ENCODE peak calls at places on chromosomes 13 and 19, in six cellular contexts. One of them, this sample, is unnamed.

GRCh38 chr13:110393761-110394160 is 86.7 kb downstream of the COL4A2 start:
- DNase-seq in K562: no peak
- DNase-seq in HepG2: no peak
- DNase-seq in GM12878: no peak
- DNase-seq in SK-N-SH: no peak
- DNase-seq in H1: no peak
- DNase-seq in this sample: no peak

GRCh38 chr13:103009061-103009840 is 57.0 kb downstream of the SLC10A2 start:
- DNase-seq in K562: no peak
- DNase-seq in HepG2: no peak
- DNase-seq in GM12878: no peak
- DNase-seq in SK-N-SH: no peak
- DNase-seq in H1: no peak
- DNase-seq in this sample: no peak

GRCh38 chr19:40611096-40611495 is 9.9 kb downstream of the LTBP4 start:
- DNase-seq in K562: no peak
- DNase-seq in HepG2: no peak
- DNase-seq in GM12878: no peak
- DNase-seq in SK-N-SH: no peak
- DNase-seq in H1: no peak
- DNase-seq in this sample: no peak

GRCh38 chr13:112911285-112911701 is 57.7 kb upstream of the MCF2L start:
- DNase-seq in K562: no peak
- DNase-seq in HepG2: no peak
- DNase-seq in GM12878: no peak
- DNase-seq in SK-N-SH: no peak
- DNase-seq in H1: no peak
- DNase-seq in this sample: no peak

GRCh38 chr13:20411638-20412342 is 113.9 kb downstream of the CRYL1 start:
- DNase-seq in K562: no peak
- DNase-seq in HepG2: no peak
- DNase-seq in GM12878: peak; percentile 75
- DNase-seq in SK-N-SH: no peak
- DNase-seq in H1: no peak
- DNase-seq in this sample: peak; percentile 13

GRCh38 chr13:26406791-26407190 is 150.7 kb upstream of the WASF3 start:
- DNase-seq in K562: no peak
- DNase-seq in HepG2: no peak
- DNase-seq in GM12878: no peak
- DNase-seq in SK-N-SH: no peak
- DNase-seq in H1: no peak
- DNase-seq in this sample: no peak

GRCh38 chr13:44561352-44561751 is 14.8 kb downstream of the TSC22D1 start:
- DNase-seq in K562: no peak
- DNase-seq in HepG2: no peak
- DNase-seq in GM12878: no peak
- DNase-seq in SK-N-SH: no peak
- DNase-seq in H1: no peak
- DNase-seq in this sample: no peak

GRCh38 chr13:26897706-26898550 is 137.3 kb upstream of the GPR12 start:
- DNase-seq in K562: no peak
- DNase-seq in HepG2: no peak
- DNase-seq in GM12878: no peak
- DNase-seq in SK-N-SH: no peak
- DNase-seq in H1: no peak
- DNase-seq in this sample: no peak

GRCh38 chr13:75825599-75825998 is 189.5 kb downstream of the LMO7 start:
- DNase-seq in K562: no peak
- DNase-seq in HepG2: no peak
- DNase-seq in GM12878: no peak
- DNase-seq in SK-N-SH: no peak
- DNase-seq in H1: no peak
- DNase-seq in this sample: no peak

GRCh38 chr19:47151627-47152026 is 21.0 kb downstream of the SAE1 start:
- DNase-seq in K562: no peak
- DNase-seq in HepG2: no peak
- DNase-seq in GM12878: no peak
- DNase-seq in SK-N-SH: no peak
- DNase-seq in H1: no peak
- DNase-seq in this sample: no peak

GRCh38 chr19:6138066-6138465 is 2.6 kb downstream of the ACSBG2 start:
- DNase-seq in K562: no peak
- DNase-seq in HepG2: no peak
- DNase-seq in GM12878: no peak
- DNase-seq in SK-N-SH: peak; percentile 16
- DNase-seq in H1: no peak
- DNase-seq in this sample: peak; percentile 6

GRCh38 chr13:28719656-28720055 is 886 bp upstream of the SLC46A3 start:
- DNase-seq in K562: no peak
- DNase-seq in HepG2: no peak
- DNase-seq in GM12878: no peak
- DNase-seq in SK-N-SH: no peak
- DNase-seq in H1: no peak
- DNase-seq in this sample: no peak

GRCh38 chr13:96020155-96020575 is 33.0 kb downstream of the UGGT2 start:
- DNase-seq in K562: peak; percentile 11
- DNase-seq in HepG2: peak; percentile 75
- DNase-seq in GM12878: peak; percentile 23
- DNase-seq in SK-N-SH: peak; percentile 56
- DNase-seq in H1: no peak
- DNase-seq in this sample: no peak

GRCh38 chr13:75861786-75862185 is 225.7 kb downstream of the LMO7 start:
- DNase-seq in K562: no peak
- DNase-seq in HepG2: no peak
- DNase-seq in GM12878: no peak
- DNase-seq in SK-N-SH: no peak
- DNase-seq in H1: no peak
- DNase-seq in this sample: no peak

GRCh38 chr19:44111910-44112463 is 1.2 kb upstream of the ZNF225 start:
- DNase-seq in K562: no peak
- DNase-seq in HepG2: no peak
- DNase-seq in GM12878: no peak
- DNase-seq in SK-N-SH: peak; percentile 24
- DNase-seq in H1: peak; percentile 52
- DNase-seq in this sample: peak; percentile 4

GRCh38 chr19:1221141-1221903 is 15.7 kb downstream of the STK11 start:
- DNase-seq in K562: no peak
- DNase-seq in HepG2: peak; percentile 38
- DNase-seq in GM12878: no peak
- DNase-seq in SK-N-SH: peak; percentile 91
- DNase-seq in H1: peak; percentile 78
- DNase-seq in this sample: no peak

GRCh38 chr13:50244913-50245574 is 229.8 kb downstream of the KCNRG start:
- DNase-seq in K562: peak; percentile 32
- DNase-seq in HepG2: peak; percentile 99
- DNase-seq in GM12878: peak; percentile 65
- DNase-seq in SK-N-SH: no peak
- DNase-seq in H1: no peak
- DNase-seq in this sample: peak; percentile 37

GRCh38 chr13:32225494-32225931 is 89.7 kb downstream of the ZAR1L start:
- DNase-seq in K562: no peak
- DNase-seq in HepG2: no peak
- DNase-seq in GM12878: no peak
- DNase-seq in SK-N-SH: no peak
- DNase-seq in H1: no peak
- DNase-seq in this sample: no peak

GRCh38 chr19:13790354-13790753 is 4.9 kb upstream of the ZSWIM4 start:
- DNase-seq in K562: no peak
- DNase-seq in HepG2: no peak
- DNase-seq in GM12878: no peak
- DNase-seq in SK-N-SH: no peak
- DNase-seq in H1: no peak
- DNase-seq in this sample: peak; percentile 89

GRCh38 chr13:29435125-29435911 is 160.2 kb downstream of the SLC7A1 start:
- DNase-seq in K562: no peak
- DNase-seq in HepG2: no peak
- DNase-seq in GM12878: no peak
- DNase-seq in SK-N-SH: peak; percentile 20
- DNase-seq in H1: no peak
- DNase-seq in this sample: no peak

GRCh38 chr19:46859637-46860124 is 1.1 kb upstream of the ARHGAP35 start:
- DNase-seq in K562: peak; percentile 43
- DNase-seq in HepG2: peak; percentile 87
- DNase-seq in GM12878: no peak
- DNase-seq in SK-N-SH: peak; percentile 58
- DNase-seq in H1: no peak
- DNase-seq in this sample: no peak

GRCh38 chr13:42498521-42498920 is 75.4 kb upstream of the TNFSF11 start:
- DNase-seq in K562: no peak
- DNase-seq in HepG2: no peak
- DNase-seq in GM12878: no peak
- DNase-seq in SK-N-SH: no peak
- DNase-seq in H1: no peak
- DNase-seq in this sample: no peak
- TF ChIP-seq GABPA in K562: no peak
- TF ChIP-seq GABPA in HepG2: no peak
- TF ChIP-seq GABPA in GM12878: no peak
- TF ChIP-seq GABPA in SK-N-SH: no peak
- TF ChIP-seq GABPA in H1: no peak
- TF ChIP-seq GABPA in this sample: no peak

GRCh38 chr19:38395381-38396127 is 7.1 kb downstream of the SPRED3 start:
- DNase-seq in K562: no peak
- DNase-seq in HepG2: no peak
- DNase-seq in GM12878: no peak
- DNase-seq in SK-N-SH: no peak
- DNase-seq in H1: no peak
- DNase-seq in this sample: no peak
- TF ChIP-seq GABPA in K562: no peak
- TF ChIP-seq GABPA in HepG2: peak; percentile 21
- TF ChIP-seq GABPA in GM12878: no peak
- TF ChIP-seq GABPA in SK-N-SH: no peak
- TF ChIP-seq GABPA in H1: no peak
- TF ChIP-seq GABPA in this sample: no peak

GRCh38 chr19:49543032-49543431 is 15.2 kb downstream of the RCN3 start:
- DNase-seq in K562: no peak
- DNase-seq in HepG2: no peak
- DNase-seq in GM12878: no peak
- DNase-seq in SK-N-SH: no peak
- DNase-seq in H1: no peak
- DNase-seq in this sample: no peak

GRCh38 chr19:49541914-49542313 is 14.1 kb downstream of the RCN3 start:
- DNase-seq in K562: no peak
- DNase-seq in HepG2: no peak
- DNase-seq in GM12878: no peak
- DNase-seq in SK-N-SH: no peak
- DNase-seq in H1: no peak
- DNase-seq in this sample: no peak

GRCh38 chr19:49546825-49547565 is 19.2 kb downstream of the RCN3 start:
- DNase-seq in K562: peak; percentile 76
- DNase-seq in HepG2: peak; percentile 85
- DNase-seq in GM12878: peak; percentile 42
- DNase-seq in SK-N-SH: peak; percentile 83
- DNase-seq in H1: peak; percentile 74
- DNase-seq in this sample: peak; percentile 68

GRCh38 chr19:49542446-49542845 is 14.6 kb downstream of the RCN3 start:
- DNase-seq in K562: no peak
- DNase-seq in HepG2: no peak
- DNase-seq in GM12878: no peak
- DNase-seq in SK-N-SH: no peak
- DNase-seq in H1: no peak
- DNase-seq in this sample: no peak

GRCh38 chr19:49544154-49544553 is 16.4 kb downstream of the RCN3 start:
- DNase-seq in K562: no peak
- DNase-seq in HepG2: no peak
- DNase-seq in GM12878: no peak
- DNase-seq in SK-N-SH: no peak
- DNase-seq in H1: no peak
- DNase-seq in this sample: no peak
- TF ChIP-seq GABPA in K562: no peak
- TF ChIP-seq GABPA in HepG2: no peak
- TF ChIP-seq GABPA in GM12878: no peak
- TF ChIP-seq GABPA in SK-N-SH: no peak
- TF ChIP-seq GABPA in H1: no peak
- TF ChIP-seq GABPA in this sample: no peak

GRCh38 chr19:2302319-2303208 is 5.4 kb downstream of the LINGO3 start:
- DNase-seq in K562: peak; percentile 65
- DNase-seq in HepG2: no peak
- DNase-seq in GM12878: no peak
- DNase-seq in SK-N-SH: no peak
- DNase-seq in H1: peak; percentile 79
- DNase-seq in this sample: no peak
- TF ChIP-seq GABPA in K562: no peak
- TF ChIP-seq GABPA in HepG2: no peak
- TF ChIP-seq GABPA in GM12878: no peak
- TF ChIP-seq GABPA in SK-N-SH: no peak
- TF ChIP-seq GABPA in H1: no peak
- TF ChIP-seq GABPA in this sample: no peak

DNA sequence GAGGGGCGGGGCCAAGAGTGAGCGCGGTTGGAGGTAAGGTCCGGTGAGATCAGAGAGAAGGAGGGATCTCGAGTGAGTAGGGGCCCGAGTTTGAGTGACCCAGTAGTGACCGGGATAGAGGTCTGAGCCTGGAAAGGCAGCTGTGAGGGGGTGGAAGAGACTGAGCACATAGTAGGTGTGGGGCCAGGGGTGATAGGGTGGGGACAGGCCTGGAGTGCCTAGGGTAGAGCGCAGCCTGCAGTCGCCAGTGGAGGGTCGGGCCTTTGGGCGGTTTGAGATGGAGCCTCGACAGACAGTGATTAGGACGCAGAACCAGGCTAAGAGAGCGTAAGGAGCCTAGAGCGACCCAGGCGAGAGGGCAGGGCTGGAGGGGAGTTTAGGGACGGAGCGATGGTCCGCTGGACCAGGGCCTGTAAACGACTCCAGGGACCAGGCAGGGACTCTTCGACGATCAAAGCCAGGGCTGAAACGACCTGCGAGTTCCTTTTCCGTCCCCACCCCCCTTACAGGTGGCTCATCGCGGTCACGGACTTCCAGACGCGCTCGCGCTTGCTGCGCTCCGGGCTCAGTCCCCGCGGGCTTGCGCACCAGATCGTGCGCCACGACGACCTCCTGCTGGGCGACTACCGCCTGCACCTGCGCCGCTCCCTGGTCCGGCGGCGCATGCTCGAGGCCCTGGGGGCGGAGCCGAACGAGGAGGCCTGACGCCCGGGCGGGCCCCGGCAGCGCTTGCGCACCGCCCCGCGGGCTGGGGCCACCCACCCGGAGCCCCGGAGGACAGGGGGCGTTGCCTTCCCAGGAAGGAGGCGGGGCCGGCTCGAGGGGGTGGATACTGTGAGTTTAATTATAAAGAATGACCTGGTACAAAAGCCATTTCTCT is 9.4 kb downstream of the C19orf81 start:
- DNase-seq in K562: peak; percentile 98
- DNase-seq in HepG2: no peak
- DNase-seq in GM12878: no peak
- DNase-seq in SK-N-SH: peak; percentile 99
- DNase-seq in H1: peak; percentile 95
- DNase-seq in this sample: peak; percentile 23
- TF ChIP-seq GABPA in K562: no peak
- TF ChIP-seq GABPA in HepG2: no peak
- TF ChIP-seq GABPA in GM12878: no peak
- TF ChIP-seq GABPA in SK-N-SH: no peak
- TF ChIP-seq GABPA in H1: no peak
- TF ChIP-seq GABPA in this sample: no peak

This sample was measured in HL-60.